ENCODE peak calls at places on chromosome 15, in four cellular contexts. N is neural progenitor cell, M is gastrocnemius medialis, F is adrenal gland. W is an unnamed sample.

GRCh38 chr15:77639431-77639830 is 6.7 kb upstream of the LINGO1 start:
- DNase-seq in M (no peak), F (no peak), N (no peak), W (no peak)

GRCh38 chr15:63048986-63049665 is 6.6 kb downstream of the TPM1 start:
- DNase-seq in F (no peak), M (peak; percentile 40), N (peak; percentile 65), W (no peak)

GRCh38 chr15:37582852-37583251 is 351.6 kb upstream of the TMCO5A start:
- DNase-seq in N (no peak), M (no peak), F (no peak), W (no peak)

GRCh38 chr15:80418892-80419537 is 14.8 kb downstream of the ARNT2 start:
- DNase-seq in M (no peak), F (no peak), N (peak; percentile 69), W (no peak)

GRCh38 chr15:65383456-65383855 is 5.7 kb upstream of the IGDCC3 start:
- DNase-seq in N (no peak), F (no peak), M (no peak), W (no peak)

GRCh38 chr15:75307778-75308390 is 25.2 kb downstream of the GOLGA6D start:
- DNase-seq in M (no peak), N (peak; percentile 62), F (no peak), W (no peak)

GRCh38 chr15:96359772-96360498 is 29.4 kb downstream of the NR2F2 start:
- DNase-seq in F (peak; percentile 28), M (no peak), N (peak; percentile 90), W (no peak)

GRCh38 chr15:85993116-85993515 is 86.6 kb upstream of the AGBL1 start:
- DNase-seq in N (no peak), F (no peak), M (no peak), W (no peak)

GRCh38 chr15:41523097-41523496 is 9.5 kb upstream of the LTK start:
- DNase-seq in F (no peak), N (no peak), M (no peak), W (no peak)

GRCh38 chr15:73908030-73908821 is 18.0 kb upstream of the LOXL1 start:
- DNase-seq in F (peak; percentile 82), N (peak; percentile 90), M (peak; percentile 64), W (peak; percentile 88)

GRCh38 chr15:74281147-74282133 is 45.3 kb downstream of the CCDC33 start:
- DNase-seq in N (no peak), F (no peak), M (no peak), W (no peak)

GRCh38 chr15:74242296-74242929 is 6.3 kb downstream of the CCDC33 start:
- DNase-seq in N (peak; percentile 45), F (peak; percentile 82), M (no peak), W (no peak)

GRCh38 chr15:43186003-43186353 is 775 bp downstream of the CCNDBP1 start:
- DNase-seq in M (no peak), N (no peak), F (peak; percentile 28), W (no peak)

GRCh38 chr15:70902105-70902504 is 9.5 kb downstream of the LRRC49 start:
- DNase-seq in F (no peak), M (no peak), N (no peak), W (no peak)

GRCh38 chr15:41789237-41789636 is 15.0 kb downstream of the MAPKBP1 start:
- DNase-seq in M (no peak), N (no peak), F (no peak), W (no peak)

GRCh38 chr15:77839431-77839830 is 206.7 kb upstream of the LINGO1 start:
- DNase-seq in M (no peak), F (no peak), N (no peak), W (no peak)

GRCh38 chr15:93331545-93332117 is 242.6 kb upstream of the RGMA start:
- DNase-seq in M (no peak), N (peak; percentile 55), F (no peak), W (no peak)

GRCh38 chr15:31472636-31473383 is 146.2 kb downstream of the KLF13 start:
- DNase-seq in N (no peak), F (no peak), M (no peak), W (peak; percentile 63)

GRCh38 chr15:79170256-79170664 is 79.7 kb upstream of the RASGRF1 start:
- DNase-seq in M (peak; percentile 29), F (no peak), N (no peak), W (no peak)

GRCh38 chr15:92869263-92869940 is 30.7 kb upstream of the CHD2 start:
- DNase-seq in N (no peak), F (no peak), M (no peak), W (no peak)

GRCh38 chr15:34889486-34889885 is 80.1 kb downstream of the AQR start:
- DNase-seq in F (no peak), N (no peak), M (no peak), W (no peak)

GRCh38 chr15:42632100-42632675 is 56.8 kb downstream of the STARD9 start:
- DNase-seq in N (no peak), M (no peak), F (no peak), W (no peak)

GRCh38 chr15:66188464-66188863 is 65.1 kb downstream of the MEGF11 start:
- DNase-seq in F (no peak), M (no peak), N (no peak), W (no peak)

GRCh38 chr15:88985547-88986393 is 72.6 kb upstream of the MFGE8 start:
- DNase-seq in N (no peak), F (no peak), M (no peak), W (no peak)

GRCh38 chr15:99384992-99385669 is 133.8 kb downstream of the LRRC28 start:
- DNase-seq in F (no peak), M (no peak), N (no peak), W (no peak)
- TF ChIP-seq CTCF in F (no peak), M (no peak), N (no peak), W (no peak)

GRCh38 chr15:39188314-39188713 is 392.6 kb upstream of the THBS1 start:
- DNase-seq in M (no peak), F (no peak), N (no peak), W (no peak)

GRCh38 chr15:39183177-39183881 is 397.6 kb upstream of the THBS1 start:
- DNase-seq in M (no peak), N (no peak), F (no peak), W (no peak)

GRCh38 chr15:39181901-39182300 is 399.0 kb upstream of the THBS1 start:
- DNase-seq in F (no peak), N (no peak), M (no peak), W (no peak)

GRCh38 chr15:39181348-39181747 is 399.5 kb upstream of the THBS1 start:
- DNase-seq in N (no peak), M (no peak), F (no peak), W (no peak)

DNA sequence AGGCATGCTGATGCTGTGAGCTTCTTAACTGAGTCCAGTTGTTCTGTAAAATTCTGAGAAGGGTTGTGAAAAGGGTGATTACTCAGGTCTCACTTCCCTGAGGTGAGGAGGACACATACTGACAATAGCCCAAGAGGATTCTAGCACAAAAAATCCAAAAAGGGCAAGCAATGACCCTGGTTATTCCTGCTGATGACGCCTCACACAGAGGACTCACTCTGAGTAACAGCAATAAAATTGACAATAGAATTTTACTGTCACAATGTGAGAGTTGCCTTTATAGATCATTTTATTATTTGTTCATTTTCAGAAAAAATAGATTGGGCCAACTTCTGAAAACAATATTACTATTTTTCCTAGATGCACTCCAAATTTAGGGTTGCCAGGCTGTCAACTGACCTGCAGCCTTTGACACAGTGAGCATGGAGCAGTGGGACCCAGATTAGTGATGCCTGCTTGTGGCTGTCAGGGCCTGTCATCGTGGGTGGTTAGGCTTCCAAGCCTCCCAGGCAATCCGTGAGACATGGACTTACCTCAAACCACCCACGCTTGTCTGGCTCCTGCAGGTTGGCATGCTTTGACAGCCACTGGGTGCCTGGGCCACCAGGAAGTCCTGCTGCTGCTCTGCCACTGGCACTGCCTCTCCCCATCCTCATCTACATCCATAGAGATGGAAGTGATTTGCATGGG is 396.0 kb upstream of the THBS1 start:
- DNase-seq in F (no peak), M (no peak), N (no peak), W (no peak)
- H3K27ac ChIP-seq in F (no peak overlapping the region), M (no peak overlapping the region), N (no peak overlapping the region), W (no peak overlapping the region)

GRCh38 chr15:82045179-82045891 is 483 bp downstream of the MEX3B start:
- DNase-seq in F (peak; percentile 48), M (peak; percentile 36), N (peak; percentile 80), W (peak; percentile 68)

GRCh38 chr15:82044373-82045178 is 1.2 kb downstream of the MEX3B start:
- DNase-seq in N (peak; percentile 84), M (no peak), F (peak; percentile 33), W (peak; percentile 55)

GRCh38 chr15:82043130-82043673 is 2.6 kb downstream of the MEX3B start:
- DNase-seq in F (no peak), M (no peak), N (peak; percentile 46), W (no peak)

GRCh38 chr15:82045892-82046667 is at the start of gene MEX3B:
- DNase-seq in N (peak; percentile 98), F (peak; percentile 94), M (peak; percentile 95), W (peak; percentile 95)

DNA sequence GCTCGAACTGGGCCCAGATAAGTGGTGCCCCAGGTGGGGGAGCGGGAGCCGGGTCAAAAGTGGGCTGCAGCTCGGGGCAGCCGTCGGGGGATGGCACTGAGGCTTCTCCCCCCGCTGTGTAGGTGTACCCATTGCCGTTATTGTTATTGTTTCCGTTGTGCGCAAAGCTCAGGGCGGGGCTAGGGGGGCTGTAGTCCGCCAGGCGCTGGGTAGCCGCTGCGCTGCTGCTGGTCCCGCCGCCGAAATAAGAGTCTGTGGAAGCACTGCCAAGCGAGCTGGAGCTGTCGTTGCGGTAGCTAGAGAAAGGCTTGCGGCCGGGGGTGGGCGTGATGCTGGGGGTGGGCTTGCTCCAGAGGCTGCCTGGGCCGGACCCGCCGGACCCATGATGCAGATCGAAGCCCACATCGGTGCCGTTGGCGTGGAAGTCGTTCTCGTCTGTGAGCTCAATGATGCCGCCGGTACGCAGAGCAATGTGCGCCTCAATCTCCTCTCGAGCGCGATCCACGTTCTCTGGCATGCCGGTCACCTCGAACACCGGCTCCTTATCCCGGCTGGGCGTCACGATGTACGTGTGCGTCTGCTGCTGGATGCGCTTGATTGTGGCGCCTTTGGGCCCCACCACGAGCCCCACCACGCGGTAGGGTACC is 2.0 kb downstream of the MEX3B start:
- DNase-seq in N (peak; percentile 54), F (no peak), M (no peak), W (no peak)
- H3K4me3 ChIP-seq in N (peak overlapping the region; percentile 90), F (peak overlapping the region; percentile 79), M (peak overlapping the region; percentile 96), W (peak overlapping the region; percentile 79)

GRCh38 chr15:100385300-100385699 is 43.5 kb upstream of the ADAMTS17 start:
- DNase-seq in N (no peak), M (no peak), F (no peak), W (no peak)
- TF ChIP-seq CTCF in N (no peak), M (no peak), F (no peak), W (no peak)

DNA sequence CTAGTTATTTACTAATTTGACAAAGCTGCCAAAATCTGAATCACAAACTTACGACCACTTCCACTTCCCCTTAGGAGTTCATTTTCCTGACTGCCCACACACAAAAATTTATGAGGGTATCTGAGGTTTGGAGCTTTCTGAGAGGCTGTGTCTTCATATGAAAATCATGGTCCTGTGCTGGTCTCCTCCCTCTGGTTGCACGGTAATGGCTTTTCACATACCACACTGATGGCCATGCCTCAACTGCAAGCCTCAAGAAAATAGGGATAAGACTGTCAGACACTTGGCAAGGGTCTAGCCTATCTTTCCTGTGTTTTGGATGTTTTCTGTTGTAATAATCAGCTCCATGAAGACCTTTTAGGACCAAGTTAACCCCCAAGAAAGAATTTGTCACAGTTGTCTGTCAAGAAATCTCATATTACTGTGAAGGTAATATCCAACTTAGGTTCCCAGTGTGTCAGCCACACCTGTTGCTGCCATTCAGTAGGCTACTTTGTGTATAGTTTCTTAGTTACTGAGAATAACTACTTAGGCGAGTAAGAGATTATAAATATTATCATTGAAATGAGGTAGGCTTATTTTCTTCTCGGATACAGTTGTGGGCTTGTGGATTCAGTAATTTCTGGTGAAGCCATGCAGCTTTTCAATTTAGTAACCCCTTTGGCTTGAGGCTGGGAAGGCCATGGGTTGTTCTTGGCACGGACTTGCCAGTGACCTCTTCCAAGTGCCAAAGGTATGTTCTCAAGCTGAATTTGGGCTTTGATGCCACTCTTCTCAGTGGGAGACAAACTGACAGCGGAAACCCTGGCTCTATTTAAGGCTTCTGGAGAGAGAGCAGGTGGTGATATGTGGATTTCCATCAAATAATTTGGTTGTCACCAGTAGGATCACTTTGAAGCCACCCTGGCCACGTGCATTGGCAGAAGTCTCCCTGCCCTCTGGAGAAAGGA is 101.1 kb downstream of the RYR3 start:
- DNase-seq in N (no peak), F (no peak), M (peak; percentile 82), W (no peak)
- H3K27ac ChIP-seq in N (no peak overlapping the region), F (no peak overlapping the region), M (peak overlapping the region; percentile 88), W (no peak overlapping the region)

W was measured in tibial artery.